ENCODE peak calls at places on chromosomes 6 and 20, in eight cellular contexts. One of them, this sample, is unnamed.

GRCh38 chr20:64139200-64140081 is 24.8 kb upstream of the MYT1 start:
- DNase-seq in non-pigmented ciliary epithelial cell: no peak
- DNase-seq in Daoy: no peak
- DNase-seq in kidney glomerular epithelial cell: no peak
- DNase-seq in GM12865: no peak
- DNase-seq in MCF 10A: no peak
- DNase-seq in MM.1S: no peak
- DNase-seq in activated CD8-positive, alpha-beta memory T cell treated with anti-CD3 and anti-CD28 coated beads, Interleukin-2, amount 50 U/mL, for 4 hours: peak
- DNase-seq in this sample: no peak

GRCh38 chr20:58707770-58708169 is 15.2 kb downstream of the NPEPL1 start:
- DNase-seq in non-pigmented ciliary epithelial cell: no peak
- DNase-seq in Daoy: no peak
- DNase-seq in kidney glomerular epithelial cell: no peak
- DNase-seq in GM12865: no peak
- DNase-seq in MCF 10A: no peak
- DNase-seq in MM.1S: no peak
- DNase-seq in activated CD8-positive, alpha-beta memory T cell treated with anti-CD3 and anti-CD28 coated beads, Interleukin-2, amount 50 U/mL, for 4 hours: no peak
- DNase-seq in this sample: no peak

GRCh38 chr6:53979468-53980067 is 131.7 kb upstream of the MLIP start:
- DNase-seq in non-pigmented ciliary epithelial cell: no peak
- DNase-seq in Daoy: peak
- DNase-seq in kidney glomerular epithelial cell: peak
- DNase-seq in GM12865: peak
- DNase-seq in MCF 10A: peak
- DNase-seq in MM.1S: peak
- DNase-seq in activated CD8-positive, alpha-beta memory T cell treated with anti-CD3 and anti-CD28 coated beads, Interleukin-2, amount 50 U/mL, for 4 hours: no peak
- DNase-seq in this sample: no peak

GRCh38 chr6:148203281-148203925 is 139.2 kb upstream of the SASH1 start:
- DNase-seq in non-pigmented ciliary epithelial cell: no peak
- DNase-seq in Daoy: peak
- DNase-seq in kidney glomerular epithelial cell: no peak
- DNase-seq in GM12865: no peak
- DNase-seq in MCF 10A: no peak
- DNase-seq in MM.1S: no peak
- DNase-seq in activated CD8-positive, alpha-beta memory T cell treated with anti-CD3 and anti-CD28 coated beads, Interleukin-2, amount 50 U/mL, for 4 hours: no peak
- DNase-seq in this sample: peak

GRCh38 chr6:129233458-129234134 is 350.7 kb downstream of the LAMA2 start:
- DNase-seq in non-pigmented ciliary epithelial cell: no peak
- DNase-seq in Daoy: no peak
- DNase-seq in kidney glomerular epithelial cell: no peak
- DNase-seq in GM12865: peak
- DNase-seq in MCF 10A: no peak
- DNase-seq in MM.1S: peak
- DNase-seq in activated CD8-positive, alpha-beta memory T cell treated with anti-CD3 and anti-CD28 coated beads, Interleukin-2, amount 50 U/mL, for 4 hours: no peak
- DNase-seq in this sample: no peak

GRCh38 chr6:99592900-99593299 is 13.7 kb upstream of the PRDM13 start:
- DNase-seq in non-pigmented ciliary epithelial cell: no peak
- DNase-seq in Daoy: no peak
- DNase-seq in kidney glomerular epithelial cell: no peak
- DNase-seq in GM12865: no peak
- DNase-seq in MCF 10A: peak
- DNase-seq in MM.1S: no peak
- DNase-seq in activated CD8-positive, alpha-beta memory T cell treated with anti-CD3 and anti-CD28 coated beads, Interleukin-2, amount 50 U/mL, for 4 hours: no peak
- DNase-seq in this sample: no peak

GRCh38 chr20:49986049-49986448 is 3.3 kb downstream of the SNAI1 start:
- DNase-seq in non-pigmented ciliary epithelial cell: no peak
- DNase-seq in Daoy: no peak
- DNase-seq in kidney glomerular epithelial cell: no peak
- DNase-seq in GM12865: no peak
- DNase-seq in MCF 10A: no peak
- DNase-seq in MM.1S: no peak
- DNase-seq in activated CD8-positive, alpha-beta memory T cell treated with anti-CD3 and anti-CD28 coated beads, Interleukin-2, amount 50 U/mL, for 4 hours: no peak
- DNase-seq in this sample: no peak

GRCh38 chr6:165776699-165777098 is 113.7 kb upstream of the PDE10A start:
- DNase-seq in non-pigmented ciliary epithelial cell: no peak
- DNase-seq in Daoy: no peak
- DNase-seq in kidney glomerular epithelial cell: no peak
- DNase-seq in GM12865: no peak
- DNase-seq in MCF 10A: no peak
- DNase-seq in MM.1S: no peak
- DNase-seq in activated CD8-positive, alpha-beta memory T cell treated with anti-CD3 and anti-CD28 coated beads, Interleukin-2, amount 50 U/mL, for 4 hours: no peak
- DNase-seq in this sample: no peak

GRCh38 chr6:111154981-111155380 is 67.7 kb downstream of the SLC16A10 start:
- DNase-seq in non-pigmented ciliary epithelial cell: no peak
- DNase-seq in Daoy: no peak
- DNase-seq in kidney glomerular epithelial cell: peak
- DNase-seq in GM12865: no peak
- DNase-seq in MCF 10A: no peak
- DNase-seq in MM.1S: no peak
- DNase-seq in activated CD8-positive, alpha-beta memory T cell treated with anti-CD3 and anti-CD28 coated beads, Interleukin-2, amount 50 U/mL, for 4 hours: no peak
- DNase-seq in this sample: no peak

GRCh38 chr6:13377054-13377758 is 48.9 kb upstream of the TBC1D7 start:
- DNase-seq in non-pigmented ciliary epithelial cell: no peak
- DNase-seq in Daoy: no peak
- DNase-seq in kidney glomerular epithelial cell: no peak
- DNase-seq in GM12865: no peak
- DNase-seq in MCF 10A: no peak
- DNase-seq in MM.1S: no peak
- DNase-seq in activated CD8-positive, alpha-beta memory T cell treated with anti-CD3 and anti-CD28 coated beads, Interleukin-2, amount 50 U/mL, for 4 hours: no peak
- DNase-seq in this sample: no peak

GRCh38 chr6:110233769-110234374 is 53.6 kb downstream of the CDC40 start:
- DNase-seq in non-pigmented ciliary epithelial cell: no peak
- DNase-seq in Daoy: no peak
- DNase-seq in kidney glomerular epithelial cell: no peak
- DNase-seq in GM12865: peak
- DNase-seq in MCF 10A: no peak
- DNase-seq in MM.1S: peak
- DNase-seq in activated CD8-positive, alpha-beta memory T cell treated with anti-CD3 and anti-CD28 coated beads, Interleukin-2, amount 50 U/mL, for 4 hours: no peak
- DNase-seq in this sample: no peak

GRCh38 chr6:21594427-21595264 is 1.1 kb downstream of the SOX4 start:
- DNase-seq in non-pigmented ciliary epithelial cell: no peak
- DNase-seq in Daoy: peak
- DNase-seq in kidney glomerular epithelial cell: peak
- DNase-seq in GM12865: peak
- DNase-seq in MCF 10A: peak
- DNase-seq in MM.1S: peak
- DNase-seq in activated CD8-positive, alpha-beta memory T cell treated with anti-CD3 and anti-CD28 coated beads, Interleukin-2, amount 50 U/mL, for 4 hours: peak
- DNase-seq in this sample: no peak

GRCh38 chr6:10411915-10412164 is 3.0 kb downstream of the TFAP2A start:
- DNase-seq in non-pigmented ciliary epithelial cell: no peak
- DNase-seq in Daoy: no peak
- DNase-seq in kidney glomerular epithelial cell: peak
- DNase-seq in GM12865: no peak
- DNase-seq in MCF 10A: no peak
- DNase-seq in MM.1S: no peak
- DNase-seq in activated CD8-positive, alpha-beta memory T cell treated with anti-CD3 and anti-CD28 coated beads, Interleukin-2, amount 50 U/mL, for 4 hours: no peak
- DNase-seq in this sample: no peak

GRCh38 chr6:118370722-118371121 is 177.4 kb upstream of the PLN start:
- DNase-seq in non-pigmented ciliary epithelial cell: no peak
- DNase-seq in Daoy: no peak
- DNase-seq in kidney glomerular epithelial cell: no peak
- DNase-seq in GM12865: no peak
- DNase-seq in MCF 10A: no peak
- DNase-seq in MM.1S: no peak
- DNase-seq in activated CD8-positive, alpha-beta memory T cell treated with anti-CD3 and anti-CD28 coated beads, Interleukin-2, amount 50 U/mL, for 4 hours: no peak
- DNase-seq in this sample: no peak

GRCh38 chr20:25985597-25985996 is 288.9 kb upstream of the ZNF337 start:
- DNase-seq in non-pigmented ciliary epithelial cell: no peak
- DNase-seq in Daoy: no peak
- DNase-seq in kidney glomerular epithelial cell: no peak
- DNase-seq in GM12865: no peak
- DNase-seq in MCF 10A: no peak
- DNase-seq in MM.1S: no peak
- DNase-seq in activated CD8-positive, alpha-beta memory T cell treated with anti-CD3 and anti-CD28 coated beads, Interleukin-2, amount 50 U/mL, for 4 hours: no peak
- DNase-seq in this sample: no peak

GRCh38 chr20:50146732-50147662 is 6.5 kb downstream of the PEDS1 start:
- DNase-seq in non-pigmented ciliary epithelial cell: no peak
- DNase-seq in Daoy: peak
- DNase-seq in kidney glomerular epithelial cell: no peak
- DNase-seq in GM12865: peak
- DNase-seq in MCF 10A: peak
- DNase-seq in MM.1S: no peak
- DNase-seq in activated CD8-positive, alpha-beta memory T cell treated with anti-CD3 and anti-CD28 coated beads, Interleukin-2, amount 50 U/mL, for 4 hours: peak
- DNase-seq in this sample: no peak

GRCh38 chr6:169253745-169254238 is at the start of gene THBS2:
- DNase-seq in non-pigmented ciliary epithelial cell: peak
- DNase-seq in Daoy: peak
- DNase-seq in kidney glomerular epithelial cell: no peak
- DNase-seq in GM12865: no peak
- DNase-seq in MCF 10A: no peak
- DNase-seq in MM.1S: no peak
- DNase-seq in activated CD8-positive, alpha-beta memory T cell treated with anti-CD3 and anti-CD28 coated beads, Interleukin-2, amount 50 U/mL, for 4 hours: no peak
- DNase-seq in this sample: peak

GRCh38 chr20:61692476-61692875 is 373.2 kb downstream of the TAF4 start:
- DNase-seq in non-pigmented ciliary epithelial cell: no peak
- DNase-seq in Daoy: no peak
- DNase-seq in kidney glomerular epithelial cell: no peak
- DNase-seq in GM12865: no peak
- DNase-seq in MCF 10A: no peak
- DNase-seq in MM.1S: no peak
- DNase-seq in activated CD8-positive, alpha-beta memory T cell treated with anti-CD3 and anti-CD28 coated beads, Interleukin-2, amount 50 U/mL, for 4 hours: no peak
- DNase-seq in this sample: no peak

GRCh38 chr6:41936073-41936837 is 5.4 kb downstream of the CCND3 start:
- DNase-seq in non-pigmented ciliary epithelial cell: peak
- DNase-seq in Daoy: peak
- DNase-seq in kidney glomerular epithelial cell: peak
- DNase-seq in GM12865: peak
- DNase-seq in MCF 10A: peak
- DNase-seq in MM.1S: peak
- DNase-seq in activated CD8-positive, alpha-beta memory T cell treated with anti-CD3 and anti-CD28 coated beads, Interleukin-2, amount 50 U/mL, for 4 hours: peak
- DNase-seq in this sample: peak

GRCh38 chr6:168002812-168003211 is 5.3 kb downstream of the KIF25 start:
- DNase-seq in non-pigmented ciliary epithelial cell: no peak
- DNase-seq in Daoy: no peak
- DNase-seq in kidney glomerular epithelial cell: no peak
- DNase-seq in GM12865: no peak
- DNase-seq in MCF 10A: no peak
- DNase-seq in MM.1S: no peak
- DNase-seq in activated CD8-positive, alpha-beta memory T cell treated with anti-CD3 and anti-CD28 coated beads, Interleukin-2, amount 50 U/mL, for 4 hours: no peak
- DNase-seq in this sample: no peak

GRCh38 chr6:126396131-126396530 is 56.2 kb downstream of the CENPW start:
- DNase-seq in non-pigmented ciliary epithelial cell: no peak
- DNase-seq in Daoy: no peak
- DNase-seq in kidney glomerular epithelial cell: no peak
- DNase-seq in GM12865: no peak
- DNase-seq in MCF 10A: no peak
- DNase-seq in MM.1S: no peak
- DNase-seq in activated CD8-positive, alpha-beta memory T cell treated with anti-CD3 and anti-CD28 coated beads, Interleukin-2, amount 50 U/mL, for 4 hours: no peak
- DNase-seq in this sample: no peak

GRCh38 chr6:2099870-2100269 is 145.5 kb downstream of the GMDS start:
- DNase-seq in non-pigmented ciliary epithelial cell: no peak
- DNase-seq in Daoy: no peak
- DNase-seq in kidney glomerular epithelial cell: no peak
- DNase-seq in GM12865: no peak
- DNase-seq in MCF 10A: no peak
- DNase-seq in MM.1S: no peak
- DNase-seq in activated CD8-positive, alpha-beta memory T cell treated with anti-CD3 and anti-CD28 coated beads, Interleukin-2, amount 50 U/mL, for 4 hours: no peak
- DNase-seq in this sample: no peak

GRCh38 chr20:25318471-25319240 is 70.8 kb downstream of the PYGB start:
- DNase-seq in non-pigmented ciliary epithelial cell: no peak
- DNase-seq in Daoy: no peak
- DNase-seq in kidney glomerular epithelial cell: no peak
- DNase-seq in GM12865: peak
- DNase-seq in MCF 10A: no peak
- DNase-seq in MM.1S: peak
- DNase-seq in activated CD8-positive, alpha-beta memory T cell treated with anti-CD3 and anti-CD28 coated beads, Interleukin-2, amount 50 U/mL, for 4 hours: no peak
- DNase-seq in this sample: no peak

GRCh38 chr6:43771858-43772570 is 2.0 kb downstream of the VEGFA start:
- DNase-seq in non-pigmented ciliary epithelial cell: no peak
- DNase-seq in Daoy: peak
- DNase-seq in kidney glomerular epithelial cell: no peak
- DNase-seq in GM12865: peak
- DNase-seq in MCF 10A: peak
- DNase-seq in MM.1S: peak
- DNase-seq in activated CD8-positive, alpha-beta memory T cell treated with anti-CD3 and anti-CD28 coated beads, Interleukin-2, amount 50 U/mL, for 4 hours: peak
- DNase-seq in this sample: no peak

GRCh38 chr20:10513931-10514575 is 78.9 kb downstream of the SLX4IP start:
- DNase-seq in non-pigmented ciliary epithelial cell: no peak
- DNase-seq in Daoy: no peak
- DNase-seq in kidney glomerular epithelial cell: no peak
- DNase-seq in GM12865: no peak
- DNase-seq in MCF 10A: peak
- DNase-seq in MM.1S: no peak
- DNase-seq in activated CD8-positive, alpha-beta memory T cell treated with anti-CD3 and anti-CD28 coated beads, Interleukin-2, amount 50 U/mL, for 4 hours: no peak
- DNase-seq in this sample: no peak

GRCh38 chr6:146950351-146950835 is 253.8 kb upstream of the STXBP5 start:
- DNase-seq in non-pigmented ciliary epithelial cell: no peak
- DNase-seq in Daoy: peak
- DNase-seq in kidney glomerular epithelial cell: no peak
- DNase-seq in GM12865: peak
- DNase-seq in MCF 10A: peak
- DNase-seq in MM.1S: no peak
- DNase-seq in activated CD8-positive, alpha-beta memory T cell treated with anti-CD3 and anti-CD28 coated beads, Interleukin-2, amount 50 U/mL, for 4 hours: no peak
- DNase-seq in this sample: no peak

GRCh38 chr6:75943381-75943780 is 129.1 kb downstream of the IMPG1 start:
- DNase-seq in non-pigmented ciliary epithelial cell: no peak
- DNase-seq in Daoy: no peak
- DNase-seq in kidney glomerular epithelial cell: no peak
- DNase-seq in GM12865: no peak
- DNase-seq in MCF 10A: no peak
- DNase-seq in MM.1S: no peak
- DNase-seq in activated CD8-positive, alpha-beta memory T cell treated with anti-CD3 and anti-CD28 coated beads, Interleukin-2, amount 50 U/mL, for 4 hours: no peak
- DNase-seq in this sample: no peak

GRCh38 chr20:51650685-51651134 is 108.2 kb upstream of the NFATC2 start:
- DNase-seq in non-pigmented ciliary epithelial cell: no peak
- DNase-seq in Daoy: peak
- DNase-seq in kidney glomerular epithelial cell: peak
- DNase-seq in GM12865: no peak
- DNase-seq in MCF 10A: peak
- DNase-seq in MM.1S: no peak
- DNase-seq in activated CD8-positive, alpha-beta memory T cell treated with anti-CD3 and anti-CD28 coated beads, Interleukin-2, amount 50 U/mL, for 4 hours: no peak
- DNase-seq in this sample: peak

This sample was measured in AG04450.